ENCODE peak calls at places on chromosomes 16 and 17, in five cellular contexts. X is prostate gland, Z is thoracic aorta, C is Peyer's patch, D is H9. J is an unnamed sample.
A peak's percentile ranks its signal among the peaks of the same experiment; 100 is the strongest.

GRCh38 chr16:52271088-52271487 is 275.9 kb downstream of the TOX3 start:
- DNase-seq in Z (no peak), X (no peak), D (no peak), C (no peak), J (no peak)

GRCh38 chr17:28891201-28891600 is 6.3 kb downstream of the FLOT2 start:
- DNase-seq in C (no peak), X (no peak), D (no peak), Z (no peak), J (no peak)

GRCh38 chr16:66988197-66988788 is at the start of gene CES4A:
- DNase-seq in C (peak; percentile 58), Z (no peak), X (no peak), D (no peak), J (no peak)

GRCh38 chr17:39001703-39002637 is 34.8 kb upstream of the FBXO47 start:
- DNase-seq in C (peak; percentile 72), Z (peak; percentile 57), D (peak; percentile 71), X (no peak), J (no peak)

GRCh38 chr16:79007614-79008013 is 592.9 kb downstream of the MAF start:
- DNase-seq in D (no peak), X (no peak), Z (no peak), C (no peak), J (no peak)

GRCh38 chr17:38701504-38702165 is 3.4 kb upstream of the MLLT6 start:
- DNase-seq in X (no peak), Z (no peak), C (peak; percentile 64), D (no peak), J (peak; percentile 56)

GRCh38 chr17:74924250-74924948 is at the start of gene OTOP2:
- DNase-seq in X (no peak), C (no peak), Z (no peak), D (no peak), J (no peak)

GRCh38 chr16:64621616-64622015 is 500.2 kb downstream of the CDH11 start:
- DNase-seq in X (no peak), Z (no peak), D (no peak), C (no peak), J (no peak)

GRCh38 chr17:57408064-57408811 is 151.9 kb downstream of the MSI2 start:
- DNase-seq in C (no peak), X (peak; percentile 17), Z (no peak), D (peak; percentile 71), J (peak; percentile 7)

GRCh38 chr16:85169333-85170065 is 57.2 kb upstream of the CIBAR2 start:
- DNase-seq in Z (no peak), D (no peak), X (no peak), C (no peak), J (no peak)

GRCh38 chr17:80678621-80679020 is 134.0 kb downstream of the RPTOR start:
- DNase-seq in C (no peak), Z (no peak), X (no peak), D (peak; percentile 52), J (peak; percentile 14)

GRCh38 chr17:44693609-44694008 is 4.0 kb upstream of the CCDC43 start:
- DNase-seq in X (no peak), D (no peak), C (no peak), Z (no peak), J (no peak)

GRCh38 chr16:84618428-84619102 is 687 bp upstream of the COTL1 start:
- DNase-seq in D (peak; percentile 92), X (no peak), Z (no peak), C (no peak), J (no peak)

GRCh38 chr17:81977211-81978091 is at the start of gene ASPSCR1:
- DNase-seq in D (peak; percentile 93), Z (peak; percentile 52), X (peak; percentile 88), C (peak; percentile 96), J (peak; percentile 92)

GRCh38 chr17:21532763-21533385 is 156.7 kb downstream of the KCNJ12 start:
- DNase-seq in X (no peak), D (no peak), C (no peak), Z (no peak), J (no peak)

GRCh38 chr17:7882629-7883028 is 6.0 kb upstream of the CHD3 start:
- DNase-seq in D (peak; percentile 26), X (no peak), C (peak; percentile 40), Z (no peak), J (no peak)

GRCh38 chr17:15171433-15172047 is 93.6 kb downstream of the PMP22 start:
- DNase-seq in Z (no peak), C (peak; percentile 63), D (peak; percentile 91), X (peak; percentile 33), J (no peak)

GRCh38 chr16:2224183-2224486 is 744 bp downstream of the E4F1 start:
- DNase-seq in X (no peak), D (no peak), Z (no peak), C (no peak), J (no peak)

GRCh38 chr17:7191571-7192270 is 12.6 kb upstream of the ASGR1 start:
- DNase-seq in Z (no peak), X (no peak), D (peak; percentile 94), C (no peak), J (no peak)

GRCh38 chr17:44997733-44998520 is 29.8 kb upstream of the C1QL1 start:
- DNase-seq in C (no peak), X (no peak), D (no peak), Z (no peak), J (no peak)

GRCh38 chr16:84600343-84601229 is 17.3 kb downstream of the COTL1 start:
- DNase-seq in X (no peak), D (no peak), Z (no peak), C (no peak), J (no peak)

GRCh38 chr17:48011405-48012150 is 26.0 kb downstream of the COPZ2 start:
- DNase-seq in D (peak; percentile 79), C (peak; percentile 73), X (no peak), Z (no peak), J (no peak)

GRCh38 chr17:7835818-7836595 is 2.0 kb downstream of the KDM6B start:
- DNase-seq in X (peak; percentile 68), C (peak; percentile 83), Z (no peak), D (no peak), J (peak; percentile 49)

GRCh38 chr17:75619506-75620431 is 13.5 kb upstream of the SMIM5 start:
- DNase-seq in Z (no peak), D (peak; percentile 96), X (no peak), C (no peak), J (no peak)

GRCh38 chr16:57613514-57613913 is 14.9 kb upstream of the ADGRG1 start:
- DNase-seq in D (peak; percentile 3), Z (no peak), C (peak; percentile 22), X (no peak), J (no peak)

GRCh38 chr17:44829558-44830358 is at the start of gene GJC1:
- DNase-seq in D (peak; percentile 58), Z (no peak), X (no peak), C (no peak), J (no peak)

GRCh38 chr17:65097110-65097509 is 40.1 kb upstream of the RGS9 start:
- DNase-seq in X (no peak), D (no peak), Z (no peak), C (no peak), J (no peak)

GRCh38 chr17:9817086-9817485 is 4.8 kb downstream of the GSG1L2 start:
- DNase-seq in X (peak; percentile 57), Z (no peak), C (no peak), D (peak; percentile 80), J (no peak)

GRCh38 chr17:9371019-9371418 is 204.6 kb downstream of the STX8 start:
- DNase-seq in C (no peak), X (no peak), Z (no peak), D (no peak), J (no peak)

GRCh38 chr16:89687092-89687940 is 827 bp downstream of the CDK10 start:
- DNase-seq in Z (no peak), X (no peak), C (peak; percentile 90), D (no peak), J (no peak)

DNA sequence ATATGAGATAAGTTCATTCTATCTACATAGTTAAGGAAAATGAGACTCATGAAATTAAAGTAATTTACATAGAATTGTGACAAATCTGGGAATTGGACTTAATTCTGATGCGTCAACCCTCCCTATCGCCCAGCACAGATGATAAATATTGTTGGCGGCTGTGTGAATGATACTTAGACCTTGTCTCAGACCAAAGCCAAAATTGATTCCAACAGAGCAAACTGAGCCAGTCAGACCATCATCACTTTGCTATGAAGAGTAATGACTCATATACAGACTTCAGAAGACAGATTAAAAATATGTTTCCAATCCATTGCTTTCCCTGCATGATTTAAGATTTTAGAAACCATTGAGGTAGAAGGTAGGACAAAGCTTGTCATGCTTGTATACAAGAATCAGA is 1156.7 kb upstream of the CDH8 start:
- DNase-seq in Z (no peak), C (no peak), D (no peak), X (no peak), J (no peak)
- H3K9me3 ChIP-seq in Z (no peaks in the 10 kb centered on the region), C (no peaks in the 10 kb centered on the region), D (no peaks in the 10 kb centered on the region), X (no peaks in the 10 kb centered on the region), J (no peaks in the 10 kb centered on the region)

GRCh38 chr17:66549731-66550207 is 247.4 kb downstream of the PRKCA start:
- DNase-seq in Z (no peak), D (no peak), X (no peak), C (no peak), J (no peak)

GRCh38 chr17:66547170-66547865 is 244.9 kb downstream of the PRKCA start:
- DNase-seq in X (no peak), Z (no peak), C (no peak), D (no peak), J (no peak)

GRCh38 chr17:66548659-66549311 is 246.4 kb downstream of the PRKCA start:
- DNase-seq in Z (no peak), X (no peak), D (no peak), C (no peak), J (no peak)

GRCh38 chr17:66549312-66549705 is 246.9 kb downstream of the PRKCA start:
- DNase-seq in Z (no peak), X (no peak), C (no peak), D (peak; percentile 58), J (no peak)

DNA sequence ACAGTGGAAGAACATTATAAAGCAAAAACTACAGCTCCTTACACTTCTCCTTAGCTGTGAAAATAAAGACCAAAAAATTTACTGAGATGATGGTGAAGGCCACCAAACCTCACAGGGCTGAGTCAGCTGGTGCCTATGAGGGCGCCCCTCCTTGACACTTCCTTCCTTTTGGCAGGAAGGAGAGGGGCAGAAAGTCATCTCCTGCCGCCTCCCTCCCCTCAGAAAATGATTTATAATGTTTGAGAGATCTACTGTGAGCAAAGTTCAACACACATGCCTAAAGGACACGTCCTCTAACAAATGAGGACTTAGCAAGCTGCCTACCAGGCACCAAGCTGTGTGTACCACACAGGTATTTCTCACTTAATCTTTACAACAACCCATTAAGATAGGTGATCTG is 245.7 kb downstream of the PRKCA start:
- DNase-seq in C (no peak), Z (no peak), X (no peak), D (no peak), J (peak; percentile 46)
- H3K27ac ChIP-seq in C (peak overlapping the region; percentile 22), Z (no peak overlapping the region), X (no peak overlapping the region), D (no peak overlapping the region), J (no peak overlapping the region)

DNA sequence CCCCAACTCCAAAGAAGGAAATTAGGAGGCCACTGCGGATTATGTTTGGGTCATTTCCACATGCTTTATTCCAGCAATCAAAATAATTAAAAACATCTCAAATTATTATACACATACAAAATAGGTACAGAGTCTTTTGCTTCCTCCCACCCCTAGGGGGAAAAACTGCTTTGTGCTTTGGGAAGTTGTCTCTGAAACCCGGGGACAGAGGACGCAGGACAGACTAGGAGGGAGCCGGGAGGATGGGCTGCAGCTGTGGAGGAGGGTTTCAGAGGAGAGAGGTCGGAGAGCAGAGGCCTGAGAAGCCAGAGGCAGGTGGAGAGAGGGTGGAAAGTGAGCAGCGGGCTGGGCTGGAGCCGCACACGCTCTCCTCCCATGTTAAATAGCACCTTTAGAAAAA is 17.4 kb downstream of the COL1A1 start:
- DNase-seq in C (no peak), X (no peak), Z (no peak), D (no peak), J (no peak)
- TF ChIP-seq CTCF in C (peak; percentile 22), X (no peak), Z (peak; percentile 27), D (peak; percentile 38), J (peak; percentile 11)

GRCh38 chr17:31645351-31645750 is 213.7 kb downstream of the COPRS start:
- DNase-seq in C (no peak), D (no peak), X (no peak), Z (no peak), J (no peak)
- H3K9me3 ChIP-seq in C (peaks cover 5% of the 10 kb centered on the region), D (peaks cover 9% of the 10 kb centered on the region), X (no peaks in the 10 kb centered on the region), Z (no peaks in the 10 kb centered on the region), J (peaks cover 5% of the 10 kb centered on the region)

J was measured in CD4-positive, alpha-beta T cell.